ENCODE peak calls at places on chromosome 12, in ten cellular contexts. One of them, this sample, is unnamed.

GRCh38 chr12:41365653-41366131 is 177.6 kb downstream of the PDZRN4 start:
- DNase-seq in testis: no peak
- DNase-seq in Peyer's patch: no peak
- DNase-seq in ovary: no peak
- DNase-seq in heart left ventricle: no peak
- DNase-seq in H54: no peak
- DNase-seq in lower leg skin: no peak
- DNase-seq in GM12891: no peak
- DNase-seq in adrenal gland: no peak
- DNase-seq in sigmoid colon: no peak
- DNase-seq in this sample: no peak

GRCh38 chr12:127260531-127260930 is 1006.4 kb upstream of the TMEM132C start:
- DNase-seq in testis: no peak
- DNase-seq in Peyer's patch: no peak
- DNase-seq in ovary: no peak
- DNase-seq in heart left ventricle: no peak
- DNase-seq in H54: no peak
- DNase-seq in lower leg skin: no peak
- DNase-seq in GM12891: no peak
- DNase-seq in adrenal gland: no peak
- DNase-seq in sigmoid colon: no peak
- DNase-seq in this sample: no peak

GRCh38 chr12:49022558-49023178 is 4.1 kb upstream of the PRKAG1 start:
- DNase-seq in testis: no peak
- DNase-seq in Peyer's patch: no peak
- DNase-seq in ovary: no peak
- DNase-seq in heart left ventricle: no peak
- DNase-seq in H54: no peak
- DNase-seq in lower leg skin: no peak
- DNase-seq in GM12891: no peak
- DNase-seq in adrenal gland: no peak
- DNase-seq in sigmoid colon: no peak
- DNase-seq in this sample: no peak

GRCh38 chr12:44159211-44159610 is 323.3 kb downstream of the TMEM117 start:
- DNase-seq in testis: no peak
- DNase-seq in Peyer's patch: no peak
- DNase-seq in ovary: no peak
- DNase-seq in heart left ventricle: no peak
- DNase-seq in H54: no peak
- DNase-seq in lower leg skin: no peak
- DNase-seq in GM12891: no peak
- DNase-seq in adrenal gland: no peak
- DNase-seq in sigmoid colon: no peak
- DNase-seq in this sample: no peak

GRCh38 chr12:45051490-45052105 is 699 bp upstream of the DBX2 start:
- DNase-seq in testis: no peak
- DNase-seq in Peyer's patch: no peak
- DNase-seq in ovary: no peak
- DNase-seq in heart left ventricle: no peak
- DNase-seq in H54: no peak
- DNase-seq in lower leg skin: no peak
- DNase-seq in GM12891: no peak
- DNase-seq in adrenal gland: no peak
- DNase-seq in sigmoid colon: no peak
- DNase-seq in this sample: no peak

GRCh38 chr12:72602616-72603015 is 330.4 kb downstream of the TRHDE start:
- DNase-seq in testis: no peak
- DNase-seq in Peyer's patch: no peak
- DNase-seq in ovary: no peak
- DNase-seq in heart left ventricle: no peak
- DNase-seq in H54: no peak
- DNase-seq in lower leg skin: no peak
- DNase-seq in GM12891: no peak
- DNase-seq in adrenal gland: no peak
- DNase-seq in sigmoid colon: no peak
- DNase-seq in this sample: no peak

GRCh38 chr12:116628989-116629388 is 69.8 kb downstream of the MAP1LC3B2 start:
- DNase-seq in testis: no peak
- DNase-seq in Peyer's patch: no peak
- DNase-seq in ovary: no peak
- DNase-seq in heart left ventricle: no peak
- DNase-seq in H54: no peak
- DNase-seq in lower leg skin: no peak
- DNase-seq in GM12891: no peak
- DNase-seq in adrenal gland: no peak
- DNase-seq in sigmoid colon: no peak
- DNase-seq in this sample: no peak

GRCh38 chr12:85179680-85180300 is 100.2 kb upstream of the ALX1 start:
- DNase-seq in testis: no peak
- DNase-seq in Peyer's patch: no peak
- DNase-seq in ovary: no peak
- DNase-seq in heart left ventricle: no peak
- DNase-seq in H54: no peak
- DNase-seq in lower leg skin: no peak
- DNase-seq in GM12891: no peak
- DNase-seq in adrenal gland: no peak
- DNase-seq in sigmoid colon: no peak
- DNase-seq in this sample: no peak

GRCh38 chr12:95085612-95086011 is 12.2 kb upstream of the NR2C1 start:
- DNase-seq in testis: no peak
- DNase-seq in Peyer's patch: no peak
- DNase-seq in ovary: no peak
- DNase-seq in heart left ventricle: no peak
- DNase-seq in H54: no peak
- DNase-seq in lower leg skin: no peak
- DNase-seq in GM12891: no peak
- DNase-seq in adrenal gland: no peak
- DNase-seq in sigmoid colon: no peak
- DNase-seq in this sample: no peak

GRCh38 chr12:18158774-18159557 is 69.0 kb upstream of the RERGL start:
- DNase-seq in testis: peak; percentile 64
- DNase-seq in Peyer's patch: no peak
- DNase-seq in ovary: no peak
- DNase-seq in heart left ventricle: no peak
- DNase-seq in H54: no peak
- DNase-seq in lower leg skin: no peak
- DNase-seq in GM12891: no peak
- DNase-seq in adrenal gland: peak; percentile 32
- DNase-seq in sigmoid colon: no peak
- DNase-seq in this sample: no peak

GRCh38 chr12:111361717-111362576 is 6.9 kb downstream of the PHETA1 start:
- DNase-seq in testis: peak; percentile 63
- DNase-seq in Peyer's patch: no peak
- DNase-seq in ovary: peak; percentile 36
- DNase-seq in heart left ventricle: peak; percentile 60
- DNase-seq in H54: no peak
- DNase-seq in lower leg skin: no peak
- DNase-seq in GM12891: no peak
- DNase-seq in adrenal gland: peak; percentile 66
- DNase-seq in sigmoid colon: no peak
- DNase-seq in this sample: peak; percentile 82

GRCh38 chr12:76031414-76032042 is at the start of gene PHLDA1:
- DNase-seq in testis: peak; percentile 93
- DNase-seq in Peyer's patch: peak; percentile 79
- DNase-seq in ovary: peak; percentile 96
- DNase-seq in heart left ventricle: peak; percentile 96
- DNase-seq in H54: peak; percentile 71
- DNase-seq in lower leg skin: peak; percentile 99
- DNase-seq in GM12891: peak; percentile 82
- DNase-seq in adrenal gland: peak; percentile 95
- DNase-seq in sigmoid colon: peak; percentile 98
- DNase-seq in this sample: peak; percentile 93

GRCh38 chr12:76028649-76029277 is 2.8 kb downstream of the PHLDA1 start:
- DNase-seq in testis: no peak
- DNase-seq in Peyer's patch: no peak
- DNase-seq in ovary: no peak
- DNase-seq in heart left ventricle: no peak
- DNase-seq in H54: no peak
- DNase-seq in lower leg skin: no peak
- DNase-seq in GM12891: no peak
- DNase-seq in adrenal gland: no peak
- DNase-seq in sigmoid colon: no peak
- DNase-seq in this sample: no peak

GRCh38 chr12:76031081-76031413 is 529 bp downstream of the PHLDA1 start:
- DNase-seq in testis: no peak
- DNase-seq in Peyer's patch: peak; percentile 19
- DNase-seq in ovary: no peak
- DNase-seq in heart left ventricle: no peak
- DNase-seq in H54: no peak
- DNase-seq in lower leg skin: no peak
- DNase-seq in GM12891: no peak
- DNase-seq in adrenal gland: no peak
- DNase-seq in sigmoid colon: no peak
- DNase-seq in this sample: peak; percentile 88

GRCh38 chr12:76030378-76031080 is 1.0 kb downstream of the PHLDA1 start:
- DNase-seq in testis: peak; percentile 49
- DNase-seq in Peyer's patch: peak; percentile 22
- DNase-seq in ovary: peak; percentile 45
- DNase-seq in heart left ventricle: peak; percentile 38
- DNase-seq in H54: no peak
- DNase-seq in lower leg skin: peak; percentile 88
- DNase-seq in GM12891: peak; percentile 19
- DNase-seq in adrenal gland: peak; percentile 43
- DNase-seq in sigmoid colon: peak; percentile 77
- DNase-seq in this sample: peak; percentile 34

DNA sequence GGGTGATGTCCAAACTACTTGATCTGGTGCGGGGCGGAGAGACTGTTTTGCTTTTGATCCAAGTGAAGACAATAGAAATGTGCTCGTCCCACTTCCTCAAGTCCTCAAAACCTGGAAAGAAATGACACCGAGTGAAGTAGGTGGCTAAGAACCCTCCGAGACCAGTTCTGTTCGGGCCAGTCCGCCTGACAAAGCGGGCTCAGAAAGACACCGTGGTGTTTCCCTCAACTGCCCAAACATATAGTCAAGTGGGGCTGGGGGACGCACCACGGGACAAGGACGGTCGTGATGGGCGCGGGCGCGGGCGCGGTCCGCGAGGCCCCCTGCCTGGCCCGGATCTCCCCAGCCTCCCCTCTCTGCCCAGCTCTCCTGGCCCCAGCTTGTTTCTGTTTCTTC is 1.6 kb downstream of the PHLDA1 start:
- DNase-seq in testis: peak; percentile 31
- DNase-seq in Peyer's patch: no peak
- DNase-seq in ovary: peak; percentile 38
- DNase-seq in heart left ventricle: no peak
- DNase-seq in H54: no peak
- DNase-seq in lower leg skin: no peak
- DNase-seq in GM12891: no peak
- DNase-seq in adrenal gland: peak; percentile 28
- DNase-seq in sigmoid colon: no peak
- DNase-seq in this sample: no peak
- TF ChIP-seq POLR2A in testis: no peak
- TF ChIP-seq POLR2A in Peyer's patch: no peak
- TF ChIP-seq POLR2A in ovary: no peak
- TF ChIP-seq POLR2A in heart left ventricle: no peak
- TF ChIP-seq POLR2A in H54: no peak
- TF ChIP-seq POLR2A in lower leg skin: no peak
- TF ChIP-seq POLR2A in GM12891: no peak
- TF ChIP-seq POLR2A in adrenal gland: peak; percentile 40
- TF ChIP-seq POLR2A in sigmoid colon: no peak
- TF ChIP-seq POLR2A in this sample: no peak

GRCh38 chr12:11648514-11649412 is 711 bp upstream of the ETV6 start:
- DNase-seq in testis: peak; percentile 82
- DNase-seq in Peyer's patch: peak; percentile 59
- DNase-seq in ovary: peak; percentile 72
- DNase-seq in heart left ventricle: peak; percentile 77
- DNase-seq in H54: peak; percentile 89
- DNase-seq in lower leg skin: peak; percentile 94
- DNase-seq in GM12891: peak; percentile 62
- DNase-seq in adrenal gland: peak; percentile 71
- DNase-seq in sigmoid colon: peak; percentile 85
- DNase-seq in this sample: peak; percentile 93
- TF ChIP-seq POLR2A in testis: no peak
- TF ChIP-seq POLR2A in Peyer's patch: peak; percentile 54
- TF ChIP-seq POLR2A in ovary: no peak
- TF ChIP-seq POLR2A in heart left ventricle: peak; percentile 45
- TF ChIP-seq POLR2A in H54: peak; percentile 43
- TF ChIP-seq POLR2A in lower leg skin: no peak
- TF ChIP-seq POLR2A in GM12891: peak; percentile 62
- TF ChIP-seq POLR2A in adrenal gland: peak; percentile 57
- TF ChIP-seq POLR2A in sigmoid colon: no peak
- TF ChIP-seq POLR2A in this sample: no peak

DNA sequence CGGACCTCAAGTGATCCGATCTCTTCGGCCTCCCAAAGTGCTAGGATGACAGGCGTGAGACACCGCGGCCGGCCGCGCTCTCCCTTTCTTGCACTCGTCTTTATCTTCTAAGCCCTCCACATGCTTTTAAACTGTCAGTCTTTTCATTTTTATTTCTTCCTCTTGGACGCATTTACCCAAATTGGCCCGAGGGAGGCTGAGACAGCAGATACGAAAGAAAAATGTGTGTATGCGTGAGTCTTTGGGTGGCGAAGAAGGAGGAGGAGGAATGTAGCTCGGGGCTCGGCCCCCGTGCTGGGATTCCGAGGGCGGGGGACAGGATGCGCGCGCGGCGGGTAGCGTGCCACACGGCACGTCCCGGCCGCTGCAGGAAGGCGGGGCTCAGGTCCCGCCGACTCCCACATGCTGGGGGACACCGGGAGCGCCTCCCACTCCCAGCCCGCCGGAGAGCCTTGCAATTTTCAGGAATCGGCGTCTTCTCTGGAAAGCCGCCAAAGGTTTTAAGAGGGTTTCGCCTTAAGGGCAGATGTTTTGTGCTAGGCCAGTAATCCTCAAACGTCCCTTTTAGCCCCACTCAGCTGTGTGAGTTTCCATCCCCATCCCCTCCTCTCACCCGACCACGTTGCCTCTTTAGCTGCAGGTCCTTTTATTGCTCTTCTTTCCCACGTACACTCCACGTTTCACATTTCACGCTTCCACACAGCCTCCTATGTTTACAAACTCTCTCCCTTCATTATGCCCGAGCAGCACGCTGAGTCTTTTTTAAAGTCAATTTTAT is 34.7 kb upstream of the SLC2A3 start:
- DNase-seq in testis: peak; percentile 90
- DNase-seq in Peyer's patch: peak; percentile 84
- DNase-seq in ovary: peak; percentile 85
- DNase-seq in heart left ventricle: peak; percentile 93
- DNase-seq in H54: peak; percentile 86
- DNase-seq in lower leg skin: peak; percentile 97
- DNase-seq in GM12891: peak; percentile 63
- DNase-seq in adrenal gland: peak; percentile 84
- DNase-seq in sigmoid colon: peak; percentile 93
- DNase-seq in this sample: peak; percentile 98
- TF ChIP-seq POLR2A in testis: no peak
- TF ChIP-seq POLR2A in Peyer's patch: peak; percentile 13
- TF ChIP-seq POLR2A in ovary: no peak
- TF ChIP-seq POLR2A in heart left ventricle: peak; percentile 33
- TF ChIP-seq POLR2A in H54: peak; percentile 22
- TF ChIP-seq POLR2A in lower leg skin: no peak
- TF ChIP-seq POLR2A in GM12891: peak; percentile 28
- TF ChIP-seq POLR2A in adrenal gland: peak; percentile 8
- TF ChIP-seq POLR2A in sigmoid colon: no peak
- TF ChIP-seq POLR2A in this sample: no peak

DNA sequence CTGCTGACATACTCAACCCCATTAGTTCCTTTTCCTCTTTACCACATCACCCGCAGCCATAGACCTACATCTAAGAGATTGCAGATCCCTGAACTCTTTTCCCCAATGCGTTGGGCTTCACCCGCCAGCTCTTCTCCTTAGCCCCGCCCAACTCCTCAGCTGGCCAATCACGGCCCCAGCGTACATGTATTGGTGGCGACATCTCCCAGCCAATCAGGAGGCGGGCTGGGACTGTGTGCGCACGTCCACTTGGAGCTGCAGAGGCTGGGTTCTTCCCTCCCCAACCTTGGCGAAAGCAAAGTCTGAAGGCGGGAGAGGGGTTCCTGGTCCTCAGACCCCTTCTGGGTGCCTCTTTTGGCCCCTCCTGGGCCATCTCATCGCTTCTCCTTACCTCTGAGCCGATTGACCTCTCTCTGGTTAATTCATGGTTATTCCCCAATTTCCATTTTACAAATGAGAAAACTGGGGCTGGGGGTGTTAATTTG is 11.0 kb downstream of the PDE1B start:
- DNase-seq in testis: peak; percentile 98
- DNase-seq in Peyer's patch: peak; percentile 95
- DNase-seq in ovary: peak; percentile 95
- DNase-seq in heart left ventricle: peak; percentile 95
- DNase-seq in H54: peak; percentile 59
- DNase-seq in lower leg skin: peak; percentile 97
- DNase-seq in GM12891: peak; percentile 88
- DNase-seq in adrenal gland: peak; percentile 85
- DNase-seq in sigmoid colon: peak; percentile 96
- DNase-seq in this sample: peak; percentile 96
- TF ChIP-seq POLR2A in testis: peak; percentile 35
- TF ChIP-seq POLR2A in Peyer's patch: no peak
- TF ChIP-seq POLR2A in ovary: peak; percentile 80
- TF ChIP-seq POLR2A in heart left ventricle: peak; percentile 50
- TF ChIP-seq POLR2A in H54: peak; percentile 41
- TF ChIP-seq POLR2A in lower leg skin: no peak
- TF ChIP-seq POLR2A in GM12891: peak; percentile 71
- TF ChIP-seq POLR2A in adrenal gland: no peak
- TF ChIP-seq POLR2A in sigmoid colon: no peak
- TF ChIP-seq POLR2A in this sample: peak; percentile 14

This sample was measured in upper lobe of left lung.